ENCODE peak calls at places on chromosome 1, in seven cellular contexts. Q is activated CD8-positive, alpha-beta T cell treated with anti-CD3 and anti-CD28 coated beads for 36 hours; J is non-pigmented ciliary epithelial cell; F is effector CD8-positive, alpha-beta T cell; V is T47D; G is tibial nerve; P is M059J. T is an unnamed sample.

GRCh38 chr1:153799566-153800465 is 24.6 kb downstream of the SLC27A3 start:
- DNase-seq in G (no peak), V (no peak), P (no peak), Q (no peak), J (no peak), F (no peak), T (no peak)

GRCh38 chr1:113928950-113929749 is at the start of gene HIPK1:
- DNase-seq in Q (peak), F (peak), J (no peak), G (peak), V (peak), P (peak), T (peak)

GRCh38 chr1:975896-976683 is 5.8 kb downstream of the PERM1 start:
- DNase-seq in V (peak), G (no peak), Q (peak), P (peak), F (peak), J (no peak), T (peak)

GRCh38 chr1:175725684-175726083 is 17.7 kb downstream of the TNR start:
- DNase-seq in Q (peak), F (no peak), P (peak), J (no peak), V (peak), G (no peak), T (peak)

GRCh38 chr1:83581747-83582146 is 417.2 kb downstream of the TTLL7 start:
- DNase-seq in J (no peak), Q (no peak), F (no peak), G (no peak), P (no peak), V (no peak), T (no peak)

GRCh38 chr1:181101581-181102226 is 13.2 kb downstream of the IER5 start:
- DNase-seq in G (no peak), P (peak), J (no peak), Q (no peak), F (no peak), V (no peak), T (no peak)

GRCh38 chr1:22930235-22930912 is 42.3 kb downstream of the LACTBL1 start:
- DNase-seq in Q (peak), V (peak), P (peak), G (peak), F (no peak), J (no peak), T (peak)

GRCh38 chr1:198040880-198041279 is 115.9 kb upstream of the NEK7 start:
- DNase-seq in F (no peak), V (no peak), Q (peak), J (no peak), G (no peak), P (no peak), T (no peak)

GRCh38 chr1:166113630-166114029 is 53.2 kb downstream of the FAM78B start:
- DNase-seq in J (no peak), V (no peak), P (no peak), G (no peak), Q (no peak), F (no peak), T (no peak)

GRCh38 chr1:5456090-5456789 is 536.0 kb downstream of the NPHP4 start:
- DNase-seq in Q (no peak), J (no peak), P (peak), G (no peak), F (no peak), V (no peak), T (no peak)

GRCh38 chr1:201877877-201878339 is 10.8 kb upstream of the SHISA4 start:
- DNase-seq in V (peak), P (peak), Q (peak), F (no peak), G (peak), J (no peak), T (peak)

GRCh38 chr1:163472267-163472666 is 150.5 kb downstream of the NUF2 start:
- DNase-seq in J (no peak), P (no peak), F (no peak), V (no peak), Q (no peak), G (no peak), T (no peak)

GRCh38 chr1:35544976-35545375 is 12.2 kb downstream of the KIAA0319L start:
- DNase-seq in Q (peak), V (no peak), G (peak), F (peak), J (no peak), P (peak), T (peak)

GRCh38 chr1:73065585-73065984 is 783.2 kb upstream of the NEGR1 start:
- DNase-seq in P (no peak), Q (no peak), V (no peak), F (no peak), J (no peak), G (no peak), T (no peak)

GRCh38 chr1:65825736-65826135 is 33.0 kb downstream of the PDE4B start:
- DNase-seq in J (peak), V (no peak), P (peak), Q (no peak), F (no peak), G (no peak), T (no peak)

GRCh38 chr1:4395676-4396075 is 258.7 kb upstream of the AJAP1 start:
- DNase-seq in F (no peak), V (no peak), P (no peak), Q (no peak), G (no peak), J (no peak), T (no peak)

GRCh38 chr1:230301322-230301721 is 124.8 kb downstream of the PGBD5 start:
- DNase-seq in P (no peak), Q (no peak), F (no peak), J (no peak), V (no peak), G (no peak), T (no peak)

GRCh38 chr1:180953291-180953747 is 40.6 kb downstream of the KIAA1614 start:
- DNase-seq in P (peak), G (no peak), Q (peak), J (no peak), F (no peak), V (no peak), T (no peak)

GRCh38 chr1:51420867-51421627 is 90.7 kb upstream of the TTC39A start:
- DNase-seq in G (no peak), P (no peak), Q (no peak), V (no peak), F (no peak), J (no peak), T (no peak)

GRCh38 chr1:179807691-179808485 is 64.8 kb downstream of the FAM163A start:
- DNase-seq in J (peak), V (no peak), Q (no peak), F (no peak), G (no peak), P (peak), T (no peak)

GRCh38 chr1:197915217-197915616 is 2.0 kb upstream of the LHX9 start:
- DNase-seq in G (no peak), J (no peak), V (no peak), Q (no peak), P (no peak), F (no peak), T (no peak)

GRCh38 chr1:100731309-100731708 is 11.8 kb downstream of the VCAM1 start:
- DNase-seq in F (no peak), V (no peak), Q (no peak), P (no peak), G (no peak), J (no peak), T (no peak)

GRCh38 chr1:55213885-55214213 is 1.3 kb downstream of the USP24 start:
- DNase-seq in J (no peak), F (peak), V (no peak), Q (peak), G (no peak), P (no peak), T (no peak)

GRCh38 chr1:41461790-41462679 is 22.4 kb downstream of the EDN2 start:
- DNase-seq in Q (no peak), J (no peak), G (no peak), F (no peak), V (no peak), P (no peak), T (no peak)

GRCh38 chr1:33017175-33017574 is 19.5 kb downstream of the AK2 start:
- DNase-seq in J (no peak), V (no peak), F (no peak), G (no peak), Q (no peak), P (no peak), T (no peak)

GRCh38 chr1:190373705-190374336 is 103.8 kb downstream of the BRINP3 start:
- DNase-seq in F (no peak), G (no peak), Q (no peak), J (no peak), V (no peak), P (no peak), T (peak)

T was measured in NB4.